ENCODE peak calls at places on chromosomes 2 and 18, in seven cellular contexts. One of them, this sample, is unnamed.
A peak's percentile ranks its signal among the peaks of the same experiment; 100 is the strongest.

GRCh38 chr2:71682341-71682740 is 229.0 kb downstream of the DYSF start:
- DNase-seq in upper lobe of right lung: peak; percentile 45
- DNase-seq in prostate gland: no peak
- DNase-seq in MM.1S: no peak
- DNase-seq in transverse colon: no peak
- DNase-seq in PC-9: no peak
- DNase-seq in BE2C: no peak
- DNase-seq in this sample: no peak

GRCh38 chr2:40218679-40219078 is 233.2 kb downstream of the SLC8A1 start:
- DNase-seq in MM.1S: peak; percentile 89
- DNase-seq in transverse colon: peak; percentile 43
- DNase-seq in prostate gland: no peak
- DNase-seq in PC-9: no peak
- DNase-seq in BE2C: peak; percentile 58
- DNase-seq in upper lobe of right lung: no peak
- DNase-seq in this sample: no peak

GRCh38 chr2:197946562-197946961 is 142.2 kb downstream of the PLCL1 start:
- DNase-seq in PC-9: no peak
- DNase-seq in transverse colon: no peak
- DNase-seq in prostate gland: no peak
- DNase-seq in BE2C: no peak
- DNase-seq in MM.1S: no peak
- DNase-seq in upper lobe of right lung: no peak
- DNase-seq in this sample: no peak

GRCh38 chr2:238387376-238387775 is 39.4 kb upstream of the ASB1 start:
- DNase-seq in PC-9: no peak
- DNase-seq in transverse colon: no peak
- DNase-seq in prostate gland: no peak
- DNase-seq in upper lobe of right lung: no peak
- DNase-seq in BE2C: no peak
- DNase-seq in MM.1S: no peak
- DNase-seq in this sample: no peak

GRCh38 chr18:73653836-73654235 is 493.8 kb downstream of the FBXO15 start:
- DNase-seq in PC-9: no peak
- DNase-seq in upper lobe of right lung: no peak
- DNase-seq in MM.1S: no peak
- DNase-seq in transverse colon: no peak
- DNase-seq in prostate gland: no peak
- DNase-seq in BE2C: no peak
- DNase-seq in this sample: no peak

GRCh38 chr18:76709659-76710645 is 112.4 kb upstream of the ZNF236 start:
- DNase-seq in MM.1S: peak; percentile 66
- DNase-seq in PC-9: peak; percentile 39
- DNase-seq in prostate gland: peak; percentile 51
- DNase-seq in transverse colon: peak; percentile 61
- DNase-seq in upper lobe of right lung: peak; percentile 78
- DNase-seq in BE2C: peak; percentile 56
- DNase-seq in this sample: peak; percentile 56

GRCh38 chr2:156537147-156537546 is 101.0 kb downstream of the GPD2 start:
- DNase-seq in transverse colon: no peak
- DNase-seq in BE2C: no peak
- DNase-seq in MM.1S: no peak
- DNase-seq in prostate gland: no peak
- DNase-seq in PC-9: no peak
- DNase-seq in upper lobe of right lung: no peak
- DNase-seq in this sample: no peak

GRCh38 chr18:63079114-63079513 is 240.5 kb downstream of the BCL2 start:
- DNase-seq in PC-9: no peak
- DNase-seq in upper lobe of right lung: no peak
- DNase-seq in prostate gland: no peak
- DNase-seq in BE2C: no peak
- DNase-seq in transverse colon: no peak
- DNase-seq in MM.1S: peak; percentile 81
- DNase-seq in this sample: peak; percentile 4

GRCh38 chr18:6211174-6211504 is 203.6 kb downstream of the L3MBTL4 start:
- DNase-seq in transverse colon: no peak
- DNase-seq in PC-9: no peak
- DNase-seq in BE2C: no peak
- DNase-seq in MM.1S: no peak
- DNase-seq in upper lobe of right lung: no peak
- DNase-seq in prostate gland: no peak
- DNase-seq in this sample: no peak

GRCh38 chr18:77560334-77560970 is 310.8 kb downstream of the GALR1 start:
- DNase-seq in MM.1S: peak; percentile 37
- DNase-seq in transverse colon: no peak
- DNase-seq in PC-9: no peak
- DNase-seq in BE2C: no peak
- DNase-seq in prostate gland: no peak
- DNase-seq in upper lobe of right lung: no peak
- DNase-seq in this sample: no peak

GRCh38 chr2:46340740-46341420 is 43.7 kb downstream of the EPAS1 start:
- DNase-seq in upper lobe of right lung: no peak
- DNase-seq in PC-9: no peak
- DNase-seq in prostate gland: no peak
- DNase-seq in MM.1S: no peak
- DNase-seq in BE2C: no peak
- DNase-seq in transverse colon: no peak
- DNase-seq in this sample: no peak

GRCh38 chr2:218895758-218896500 is 15.3 kb downstream of the WNT10A start:
- DNase-seq in MM.1S: no peak
- DNase-seq in BE2C: no peak
- DNase-seq in transverse colon: no peak
- DNase-seq in prostate gland: no peak
- DNase-seq in PC-9: peak; percentile 65
- DNase-seq in upper lobe of right lung: no peak
- DNase-seq in this sample: no peak

GRCh38 chr18:34544930-34545329 is 165.2 kb upstream of the DTNA start:
- DNase-seq in prostate gland: no peak
- DNase-seq in transverse colon: no peak
- DNase-seq in PC-9: no peak
- DNase-seq in upper lobe of right lung: no peak
- DNase-seq in BE2C: no peak
- DNase-seq in MM.1S: no peak
- DNase-seq in this sample: no peak

GRCh38 chr18:79627750-79628294 is 51.8 kb upstream of the CTDP1 start:
- DNase-seq in upper lobe of right lung: peak; percentile 48
- DNase-seq in transverse colon: no peak
- DNase-seq in MM.1S: no peak
- DNase-seq in prostate gland: no peak
- DNase-seq in PC-9: no peak
- DNase-seq in BE2C: no peak
- DNase-seq in this sample: no peak

GRCh38 chr2:58866040-58866439 is 624.9 kb upstream of the FANCL start:
- DNase-seq in MM.1S: peak; percentile 99
- DNase-seq in BE2C: no peak
- DNase-seq in prostate gland: no peak
- DNase-seq in upper lobe of right lung: no peak
- DNase-seq in PC-9: no peak
- DNase-seq in transverse colon: no peak
- DNase-seq in this sample: no peak

GRCh38 chr2:1856922-1857321 is 112.6 kb upstream of the PXDN start:
- DNase-seq in PC-9: no peak
- DNase-seq in upper lobe of right lung: no peak
- DNase-seq in prostate gland: no peak
- DNase-seq in transverse colon: no peak
- DNase-seq in MM.1S: no peak
- DNase-seq in BE2C: no peak
- DNase-seq in this sample: no peak

GRCh38 chr2:68303033-68303901 is 16.5 kb downstream of the CNRIP1 start:
- DNase-seq in transverse colon: no peak
- DNase-seq in upper lobe of right lung: no peak
- DNase-seq in BE2C: no peak
- DNase-seq in MM.1S: no peak
- DNase-seq in PC-9: no peak
- DNase-seq in prostate gland: no peak
- DNase-seq in this sample: no peak

GRCh38 chr18:55264108-55264507 is 304.8 kb upstream of the CCDC68 start:
- DNase-seq in BE2C: no peak
- DNase-seq in PC-9: no peak
- DNase-seq in MM.1S: peak; percentile 82
- DNase-seq in transverse colon: no peak
- DNase-seq in prostate gland: peak; percentile 16
- DNase-seq in upper lobe of right lung: no peak
- DNase-seq in this sample: no peak

GRCh38 chr18:55268146-55268545 is 308.9 kb upstream of the CCDC68 start:
- DNase-seq in MM.1S: peak; percentile 93
- DNase-seq in BE2C: no peak
- DNase-seq in PC-9: no peak
- DNase-seq in prostate gland: no peak
- DNase-seq in transverse colon: no peak
- DNase-seq in upper lobe of right lung: no peak
- DNase-seq in this sample: peak; percentile 37

GRCh38 chr18:55266981-55267380 is 307.7 kb upstream of the CCDC68 start:
- DNase-seq in BE2C: no peak
- DNase-seq in prostate gland: no peak
- DNase-seq in upper lobe of right lung: no peak
- DNase-seq in PC-9: no peak
- DNase-seq in MM.1S: no peak
- DNase-seq in transverse colon: no peak
- DNase-seq in this sample: no peak

GRCh38 chr18:55265916-55266488 is 306.7 kb upstream of the CCDC68 start:
- DNase-seq in upper lobe of right lung: no peak
- DNase-seq in MM.1S: no peak
- DNase-seq in PC-9: no peak
- DNase-seq in BE2C: no peak
- DNase-seq in prostate gland: no peak
- DNase-seq in transverse colon: no peak
- DNase-seq in this sample: no peak

DNA sequence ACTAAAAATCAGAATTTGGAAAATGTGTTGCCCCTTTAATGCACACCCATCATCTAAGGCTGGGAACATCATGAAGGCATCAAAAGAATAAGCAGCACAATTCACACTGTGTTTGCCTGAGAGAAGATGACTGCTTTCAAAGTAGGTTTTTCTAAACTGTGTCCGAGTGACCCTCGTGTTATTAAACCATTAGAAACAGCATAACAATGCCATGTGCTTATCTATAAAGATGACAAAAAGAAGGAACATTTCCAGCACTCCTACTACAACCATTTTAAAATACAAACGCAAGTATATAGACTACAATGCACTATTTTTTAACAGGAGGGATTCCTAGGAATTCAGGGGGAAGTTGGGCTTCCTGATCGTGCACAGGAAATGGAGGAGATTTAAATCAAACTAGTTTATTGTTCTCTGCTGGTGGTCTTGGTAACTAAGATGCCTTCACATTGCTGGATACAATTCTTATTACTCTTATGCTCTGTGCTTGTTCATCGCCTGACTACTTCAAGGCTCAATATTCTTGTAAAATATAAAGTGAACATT is 305.9 kb upstream of the CCDC68 start:
- DNase-seq in upper lobe of right lung: no peak
- DNase-seq in PC-9: no peak
- DNase-seq in MM.1S: no peak
- DNase-seq in prostate gland: no peak
- DNase-seq in transverse colon: no peak
- DNase-seq in BE2C: no peak
- DNase-seq in this sample: no peak
- H3K4me1 ChIP-seq in upper lobe of right lung: peaks cover 13% of the 10 kb centered on the region
- H3K4me1 ChIP-seq in PC-9: no peaks in the 10 kb centered on the region
- H3K4me1 ChIP-seq in MM.1S: peaks cover 65% of the 10 kb centered on the region
- H3K4me1 ChIP-seq in prostate gland: no peaks in the 10 kb centered on the region
- H3K4me1 ChIP-seq in transverse colon: no peaks in the 10 kb centered on the region
- H3K4me1 ChIP-seq in BE2C: no peaks in the 10 kb centered on the region
- H3K4me1 ChIP-seq in this sample: peaks cover 25% of the 10 kb centered on the region

DNA sequence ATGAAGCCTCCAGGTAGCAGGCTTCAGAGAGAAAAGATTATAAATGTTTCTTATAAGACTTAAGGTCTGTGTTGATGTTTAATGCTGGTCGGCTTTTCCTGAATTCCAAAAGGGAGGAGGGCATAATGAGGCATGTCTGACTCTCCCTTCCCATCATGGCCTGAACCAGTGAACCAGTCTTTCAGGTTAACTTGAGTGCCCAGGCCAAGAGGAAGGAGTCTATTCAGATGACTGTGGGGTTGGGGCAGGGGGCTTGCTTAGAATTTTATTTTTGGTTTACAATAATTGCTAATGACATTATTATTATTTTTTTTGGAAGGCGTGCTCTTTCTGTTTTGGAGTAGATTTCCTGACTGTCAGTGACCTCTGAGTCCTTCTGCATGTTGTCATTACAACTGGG is 274.9 kb upstream of the CXCR4 start:
- DNase-seq in transverse colon: no peak
- DNase-seq in BE2C: no peak
- DNase-seq in MM.1S: no peak
- DNase-seq in upper lobe of right lung: no peak
- DNase-seq in prostate gland: no peak
- DNase-seq in PC-9: no peak
- DNase-seq in this sample: no peak
- H3K4me1 ChIP-seq in transverse colon: no peaks in the 10 kb centered on the region
- H3K4me1 ChIP-seq in BE2C: no peaks in the 10 kb centered on the region
- H3K4me1 ChIP-seq in MM.1S: peaks cover 34% of the 10 kb centered on the region
- H3K4me1 ChIP-seq in upper lobe of right lung: no peaks in the 10 kb centered on the region
- H3K4me1 ChIP-seq in prostate gland: no peaks in the 10 kb centered on the region
- H3K4me1 ChIP-seq in PC-9: no peaks in the 10 kb centered on the region
- H3K4me1 ChIP-seq in this sample: peaks cover 95% of the 10 kb centered on the region

GRCh38 chr18:13513481-13513880 is 212.9 kb downstream of the FAM210A start:
- DNase-seq in BE2C: no peak
- DNase-seq in prostate gland: no peak
- DNase-seq in upper lobe of right lung: no peak
- DNase-seq in transverse colon: no peak
- DNase-seq in MM.1S: no peak
- DNase-seq in PC-9: no peak
- DNase-seq in this sample: no peak
- H3K4me1 ChIP-seq in BE2C: no peaks in the 10 kb centered on the region
- H3K4me1 ChIP-seq in prostate gland: no peaks in the 10 kb centered on the region
- H3K4me1 ChIP-seq in upper lobe of right lung: no peaks in the 10 kb centered on the region
- H3K4me1 ChIP-seq in transverse colon: no peaks in the 10 kb centered on the region
- H3K4me1 ChIP-seq in MM.1S: no peaks in the 10 kb centered on the region
- H3K4me1 ChIP-seq in PC-9: no peaks in the 10 kb centered on the region
- H3K4me1 ChIP-seq in this sample: no peaks in the 10 kb centered on the region

GRCh38 chr18:32278148-32278799 is 88.4 kb downstream of the MEP1B start:
- DNase-seq in PC-9: no peak
- DNase-seq in transverse colon: peak; percentile 38
- DNase-seq in prostate gland: no peak
- DNase-seq in MM.1S: no peak
- DNase-seq in upper lobe of right lung: no peak
- DNase-seq in BE2C: no peak
- DNase-seq in this sample: no peak
- H3K4me1 ChIP-seq in PC-9: no peaks in the 10 kb centered on the region
- H3K4me1 ChIP-seq in transverse colon: peaks cover 21% of the 10 kb centered on the region
- H3K4me1 ChIP-seq in prostate gland: no peaks in the 10 kb centered on the region
- H3K4me1 ChIP-seq in MM.1S: no peaks in the 10 kb centered on the region
- H3K4me1 ChIP-seq in upper lobe of right lung: no peaks in the 10 kb centered on the region
- H3K4me1 ChIP-seq in BE2C: no peaks in the 10 kb centered on the region
- H3K4me1 ChIP-seq in this sample: no peaks in the 10 kb centered on the region

GRCh38 chr2:43414033-43414432 is 181.8 kb downstream of the THADA start:
- DNase-seq in MM.1S: no peak
- DNase-seq in upper lobe of right lung: no peak
- DNase-seq in transverse colon: no peak
- DNase-seq in prostate gland: no peak
- DNase-seq in BE2C: no peak
- DNase-seq in PC-9: no peak
- DNase-seq in this sample: no peak
- H3K4me1 ChIP-seq in MM.1S: peaks cover 2% of the 10 kb centered on the region
- H3K4me1 ChIP-seq in upper lobe of right lung: no peaks in the 10 kb centered on the region
- H3K4me1 ChIP-seq in transverse colon: no peaks in the 10 kb centered on the region
- H3K4me1 ChIP-seq in prostate gland: peaks cover 14% of the 10 kb centered on the region
- H3K4me1 ChIP-seq in BE2C: peaks cover 18% of the 10 kb centered on the region
- H3K4me1 ChIP-seq in PC-9: peaks cover 24% of the 10 kb centered on the region
- H3K4me1 ChIP-seq in this sample: no peaks in the 10 kb centered on the region

This sample was measured in OCI-LY7.